ENCODE peak calls at places on chromosomes 13 and 19, in four cellular contexts. O is activated naive CD4-positive, alpha-beta T cell; V is H9; T is amniotic epithelial cell. N is an unnamed sample.

GRCh38 chr19:10690351-10690781 is 10.9 kb upstream of the QTRT1 start:
- DNase-seq in T (peak), V (peak), O (no peak), N (no peak)

GRCh38 chr13:44648392-44649117 is 72.4 kb upstream of the TSC22D1 start:
- DNase-seq in T (no peak), V (no peak), O (no peak), N (peak)

GRCh38 chr13:31675521-31675953 is 63.8 kb upstream of the RXFP2 start:
- DNase-seq in V (no peak), T (peak), O (no peak), N (no peak)

GRCh38 chr13:114151565-114152284 is 19.3 kb upstream of the RASA3 start:
- DNase-seq in V (no peak), T (no peak), O (no peak), N (peak)

GRCh38 chr19:1168877-1169791 is 4.9 kb downstream of the SBNO2 start:
- DNase-seq in V (no peak), O (no peak), T (peak), N (no peak)

GRCh38 chr13:44394649-44395048 is 21.0 kb downstream of the SERP2 start:
- DNase-seq in V (no peak), T (no peak), O (no peak), N (no peak)

GRCh38 chr13:99698816-99699099 is 197.5 kb downstream of the TM9SF2 start:
- DNase-seq in T (no peak), V (no peak), O (no peak), N (no peak)

GRCh38 chr19:39199025-39199424 is 2.3 kb downstream of the NCCRP1 start:
- DNase-seq in T (peak), V (peak), O (no peak), N (no peak)

GRCh38 chr13:101520672-101521071 is 68.2 kb downstream of the ITGBL1 start:
- DNase-seq in O (no peak), V (no peak), T (peak), N (no peak)

GRCh38 chr13:90201198-90201597 is 1146.3 kb upstream of the MIR17HG start:
- DNase-seq in V (no peak), T (peak), O (no peak), N (no peak)

GRCh38 chr13:48123827-48124226 is 28.9 kb upstream of the MED4 start:
- DNase-seq in T (no peak), O (no peak), V (no peak), N (no peak)

GRCh38 chr19:49767380-49767779 is 579 bp downstream of the AP2A1 start:
- DNase-seq in V (no peak), O (no peak), T (no peak), N (no peak)

GRCh38 chr19:42455621-42456081 is 12.9 kb upstream of the CXCL17 start:
- DNase-seq in V (no peak), O (no peak), T (peak), N (peak)

GRCh38 chr19:45161715-45162463 is 1.1 kb upstream of the NKPD1 start:
- DNase-seq in T (no peak), O (no peak), V (peak), N (no peak)

GRCh38 chr19:16661480-16662034 is 618 bp downstream of the TMEM38A start:
- DNase-seq in T (no peak), O (no peak), V (peak), N (no peak)

GRCh38 chr13:20924758-20925394 is 22.3 kb upstream of the XPO4 start:
- DNase-seq in T (peak), V (peak), O (peak), N (peak)

GRCh38 chr19:18128044-18128443 is 24.9 kb upstream of the PIK3R2 start:
- DNase-seq in T (no peak), O (no peak), V (no peak), N (no peak)

GRCh38 chr19:7348587-7349230 is at the start of gene ARHGEF18:
- DNase-seq in T (no peak), O (no peak), V (no peak), N (no peak)

GRCh38 chr19:6616011-6616410 is 25.1 kb upstream of the CD70 start:
- DNase-seq in V (no peak), O (no peak), T (no peak), N (no peak)

GRCh38 chr13:100394005-100394695 is 194.4 kb downstream of the GGACT start:
- DNase-seq in O (no peak), T (peak), V (no peak), N (peak)

GRCh38 chr13:27770809-27771208 is 21.5 kb upstream of the GSX1 start:
- DNase-seq in O (no peak), V (peak), T (peak), N (peak)

GRCh38 chr13:110615322-110616102 is at the start of gene NAXD:
- DNase-seq in T (peak), V (peak), O (peak), N (peak)

GRCh38 chr13:51998723-51999471 is 12.4 kb downstream of the ATP7B start:
- DNase-seq in V (no peak), T (peak), O (no peak), N (no peak)

GRCh38 chr13:79531542-79532239 is 50.7 kb downstream of the NDFIP2 start:
- DNase-seq in T (no peak), V (no peak), O (no peak), N (no peak)

GRCh38 chr19:14954071-14954655 is 12.9 kb downstream of the OR7C2 start:
- DNase-seq in O (no peak), V (peak), T (no peak), N (no peak)

GRCh38 chr13:98853791-98854191 is 101.3 kb upstream of the SLC15A1 start:
- DNase-seq in T (peak), O (no peak), V (no peak), N (no peak)

GRCh38 chr13:84684048-84684662 is 801.9 kb upstream of the SLITRK1 start:
- DNase-seq in O (no peak), T (no peak), V (no peak), N (no peak)

GRCh38 chr19:3683405-3683865 is 16.8 kb downstream of the PIP5K1C start:
- DNase-seq in V (peak), T (peak), O (no peak), N (no peak)

GRCh38 chr19:33396701-33397535 is 23.4 kb downstream of the CEBPG start:
- DNase-seq in T (no peak), V (no peak), O (no peak), N (no peak)

GRCh38 chr13:75913925-75914324 is 277.8 kb downstream of the LMO7 start:
- DNase-seq in V (no peak), T (peak), O (no peak), N (no peak)

GRCh38 chr13:101544979-101545378 is 92.5 kb downstream of the ITGBL1 start:
- DNase-seq in T (no peak), O (no peak), V (no peak), N (no peak)

N was measured in HCT116.